ENCODE peak calls at places on chromosome 1, in five cellular contexts. P is T-cell; W is aorta; L is stimulated activated CD8-positive, alpha-beta memory T cell treated with anti-CD3 and anti-CD28 coated beads, Interleukin-2, amount 100 ng/mL, for 48 hours; E is caudate nucleus. X is an unnamed sample.

GRCh38 chr1:197958861-197959260 is 41.7 kb downstream of the LHX9 start:
- DNase-seq in E (no peak), P (no peak), W (no peak), L (no peak), X (no peak)

GRCh38 chr1:96411006-96411405 is 310.6 kb upstream of the PTBP2 start:
- DNase-seq in P (no peak), E (no peak), W (no peak), L (no peak), X (no peak)

GRCh38 chr1:22142315-22143064 is 407 bp downstream of the WNT4 start:
- DNase-seq in W (no peak), E (no peak), P (no peak), L (no peak), X (no peak)

GRCh38 chr1:12617511-12617900 is 504 bp downstream of the DHRS3 start:
- DNase-seq in W (peak), L (peak), P (peak), E (no peak), X (no peak)

GRCh38 chr1:184387871-184388670 is 1.2 kb downstream of the C1orf21 start:
- DNase-seq in L (peak), W (no peak), P (no peak), E (no peak), X (peak)

GRCh38 chr1:48654606-48655210 is 122.0 kb downstream of the BEND5 start:
- DNase-seq in P (no peak), L (no peak), W (no peak), E (no peak), X (no peak)

GRCh38 chr1:73898540-73898939 is 299.4 kb downstream of the LRRIQ3 start:
- DNase-seq in W (no peak), P (no peak), E (no peak), L (no peak), X (no peak)

GRCh38 chr1:161511018-161511755 is 5.9 kb downstream of the FCGR2A start:
- DNase-seq in P (no peak), E (no peak), W (no peak), L (no peak), X (no peak)

GRCh38 chr1:199460933-199461332 is 566.6 kb upstream of the NR5A2 start:
- DNase-seq in L (no peak), W (no peak), E (no peak), P (no peak), X (no peak)

GRCh38 chr1:1594602-1594981 is 5.3 kb downstream of the FNDC10 start:
- DNase-seq in L (no peak), P (no peak), W (no peak), E (no peak), X (no peak)

GRCh38 chr1:241612533-241613505 is 27.4 kb downstream of the CHML start:
- DNase-seq in L (no peak), E (no peak), W (no peak), P (no peak), X (no peak)

GRCh38 chr1:163844393-163844948 is 522.7 kb downstream of the NUF2 start:
- DNase-seq in W (no peak), L (no peak), E (no peak), P (no peak), X (no peak)

GRCh38 chr1:102588536-102588935 is 519.8 kb downstream of the COL11A1 start:
- DNase-seq in L (no peak), W (no peak), P (no peak), E (no peak), X (no peak)

GRCh38 chr1:162151900-162152829 is 82.7 kb downstream of the NOS1AP start:
- DNase-seq in P (no peak), L (peak), W (no peak), E (no peak), X (no peak)

GRCh38 chr1:46547481-46548383 is 3.7 kb downstream of the KNCN start:
- DNase-seq in P (no peak), E (no peak), L (no peak), W (no peak), X (no peak)

GRCh38 chr1:75672528-75673393 is 51.7 kb upstream of the ACADM start:
- DNase-seq in E (no peak), L (no peak), P (no peak), W (no peak), X (no peak)

GRCh38 chr1:237999426-238000052 is 108.8 kb upstream of the ZP4 start:
- DNase-seq in L (no peak), W (no peak), E (no peak), P (no peak), X (no peak)

GRCh38 chr1:151526735-151527520 is 13.2 kb upstream of the TUFT1 start:
- DNase-seq in W (peak), L (no peak), P (no peak), E (no peak), X (no peak)

X was measured in amygdala.